ENCODE peak calls at places on chromosomes 16 and 17, in five cellular contexts. H, A, G, Z and Y are unnamed samples.

GRCh38 chr17:36510636-36511035 is 24.0 kb downstream of the MYO19 start:
- DNase-seq in A (no peak), Z (no peak), G (no peak), H (no peak), Y (no peak)

GRCh38 chr16:31286421-31287032 is 26.8 kb downstream of the ITGAM start:
- DNase-seq in H (no peak), G (no peak), Z (no peak), A (no peak), Y (no peak)

GRCh38 chr16:25108054-25108453 is 3.5 kb upstream of the LCMT1 start:
- DNase-seq in H (no peak), Z (no peak), A (no peak), G (no peak), Y (peak; percentile 19)

GRCh38 chr17:7922499-7923289 is 6.6 kb upstream of the RNF227 start:
- DNase-seq in A (peak; percentile 93), G (peak; percentile 81), H (peak; percentile 81), Z (peak; percentile 37), Y (peak; percentile 83)

GRCh38 chr16:30110661-30111060 is 2.7 kb downstream of the GDPD3 start:
- DNase-seq in Z (no peak), G (peak; percentile 21), H (no peak), A (peak; percentile 30), Y (no peak)

GRCh38 chr16:49773534-49774486 is 82.1 kb downstream of the ZNF423 start:
- DNase-seq in H (no peak), G (no peak), Z (no peak), A (no peak), Y (no peak)

GRCh38 chr17:46865100-46865499 is 13.7 kb downstream of the WNT9B start:
- DNase-seq in Z (peak; percentile 6), G (peak; percentile 68), H (no peak), A (peak; percentile 9), Y (no peak)

GRCh38 chr17:81290230-81290629 is 4.9 kb downstream of the SLC38A10 start:
- DNase-seq in G (no peak), H (no peak), Z (no peak), A (no peak), Y (no peak)

GRCh38 chr17:49890077-49890821 is 42.4 kb upstream of the TAC4 start:
- DNase-seq in Z (no peak), A (peak; percentile 33), H (no peak), G (no peak), Y (no peak)

GRCh38 chr16:84641643-84642358 is 6.5 kb upstream of the KLHL36 start:
- DNase-seq in Z (no peak), A (no peak), G (no peak), H (no peak), Y (no peak)

GRCh38 chr17:16477255-16477654 is 14.7 kb downstream of the LRRC75A start:
- DNase-seq in G (peak; percentile 89), Z (peak; percentile 58), H (peak; percentile 48), A (peak; percentile 92), Y (no peak)

GRCh38 chr17:30275911-30276310 is 15.8 kb downstream of the BLMH start:
- DNase-seq in Z (no peak), A (no peak), H (no peak), G (no peak), Y (no peak)

GRCh38 chr17:40178021-40178601 is 841 bp downstream of the RAPGEFL1 start:
- DNase-seq in G (no peak), A (no peak), H (no peak), Z (no peak), Y (no peak)

GRCh38 chr17:41627316-41628072 is 3.1 kb upstream of the KRT17 start:
- DNase-seq in H (no peak), A (no peak), G (no peak), Z (no peak), Y (no peak)

GRCh38 chr17:56112086-56112485 is 41.2 kb upstream of the ANKFN1 start:
- DNase-seq in G (peak; percentile 84), Z (no peak), A (no peak), H (no peak), Y (no peak)

GRCh38 chr17:76497979-76498885 is 3.0 kb downstream of the RHBDF2 start:
- DNase-seq in Z (peak; percentile 76), A (peak; percentile 90), G (peak; percentile 84), H (no peak), Y (no peak)

GRCh38 chr17:32240745-32241144 is 24.9 kb upstream of the RHBDL3 start:
- DNase-seq in H (no peak), Z (no peak), G (peak; percentile 25), A (peak; percentile 38), Y (no peak)

GRCh38 chr17:43976956-43977837 is 23.5 kb upstream of the PYY start:
- DNase-seq in G (no peak), H (no peak), Z (no peak), A (no peak), Y (no peak)

GRCh38 chr17:28071891-28072606 is 29.6 kb downstream of the NLK start:
- DNase-seq in G (peak; percentile 36), H (no peak), A (no peak), Z (no peak), Y (no peak)

GRCh38 chr17:15023589-15023988 is 241.5 kb downstream of the PMP22 start:
- DNase-seq in Z (no peak), A (no peak), G (no peak), H (no peak), Y (no peak)

GRCh38 chr16:2032285-2033056 is 5.8 kb downstream of the NHERF2 start:
- DNase-seq in A (no peak), H (no peak), Z (no peak), G (peak; percentile 56), Y (no peak)

GRCh38 chr16:69397821-69398521 is 12.2 kb upstream of the TERF2 start:
- DNase-seq in G (peak; percentile 78), A (peak; percentile 86), H (peak; percentile 57), Z (no peak), Y (no peak)

GRCh38 chr17:72666519-72666874 is 426.0 kb downstream of the SLC39A11 start:
- DNase-seq in G (peak; percentile 32), A (no peak), Z (no peak), H (no peak), Y (no peak)

GRCh38 chr17:9098242-9098641 is 76.9 kb downstream of the NTN1 start:
- DNase-seq in Z (no peak), G (no peak), H (no peak), A (no peak), Y (no peak)

GRCh38 chr17:17540278-17540906 is 44.2 kb upstream of the RASD1 start:
- DNase-seq in A (no peak), H (no peak), Z (no peak), G (no peak), Y (no peak)

GRCh38 chr17:58329035-58329807 is 626 bp upstream of the TSPOAP1 start:
- DNase-seq in Z (no peak), H (no peak), A (no peak), G (no peak), Y (peak; percentile 69)
- TF ChIP-seq CTCF in Z (peak; percentile 31), H (peak; percentile 18), A (peak; percentile 36), G (peak; percentile 28), Y (peak; percentile 83)

GRCh38 chr16:56356276-56357241 is 68.8 kb downstream of the AMFR start:
- DNase-seq in H (peak; percentile 76), A (peak; percentile 94), Z (peak; percentile 70), G (peak; percentile 84), Y (peak; percentile 34)
- H3K27ac ChIP-seq in H (no peak overlapping the region), A (no peak overlapping the region), Z (peak overlapping the region; percentile 94), G (peak overlapping the region; percentile 77), Y (no peak overlapping the region)

GRCh38 chr16:35131429-35131828 is 1672.0 kb downstream of the TP53TG3F start:
- DNase-seq in H (no peak), Z (no peak), G (no peak), A (no peak), Y (no peak)
- H3K9me3 ChIP-seq in H (no peaks in the 10 kb centered on the region), Z (peaks cover 7% of the 10 kb centered on the region), G (no peaks in the 10 kb centered on the region), A (peaks cover 6% of the 10 kb centered on the region), Y (peaks cover 5% of the 10 kb centered on the region)

DNA sequence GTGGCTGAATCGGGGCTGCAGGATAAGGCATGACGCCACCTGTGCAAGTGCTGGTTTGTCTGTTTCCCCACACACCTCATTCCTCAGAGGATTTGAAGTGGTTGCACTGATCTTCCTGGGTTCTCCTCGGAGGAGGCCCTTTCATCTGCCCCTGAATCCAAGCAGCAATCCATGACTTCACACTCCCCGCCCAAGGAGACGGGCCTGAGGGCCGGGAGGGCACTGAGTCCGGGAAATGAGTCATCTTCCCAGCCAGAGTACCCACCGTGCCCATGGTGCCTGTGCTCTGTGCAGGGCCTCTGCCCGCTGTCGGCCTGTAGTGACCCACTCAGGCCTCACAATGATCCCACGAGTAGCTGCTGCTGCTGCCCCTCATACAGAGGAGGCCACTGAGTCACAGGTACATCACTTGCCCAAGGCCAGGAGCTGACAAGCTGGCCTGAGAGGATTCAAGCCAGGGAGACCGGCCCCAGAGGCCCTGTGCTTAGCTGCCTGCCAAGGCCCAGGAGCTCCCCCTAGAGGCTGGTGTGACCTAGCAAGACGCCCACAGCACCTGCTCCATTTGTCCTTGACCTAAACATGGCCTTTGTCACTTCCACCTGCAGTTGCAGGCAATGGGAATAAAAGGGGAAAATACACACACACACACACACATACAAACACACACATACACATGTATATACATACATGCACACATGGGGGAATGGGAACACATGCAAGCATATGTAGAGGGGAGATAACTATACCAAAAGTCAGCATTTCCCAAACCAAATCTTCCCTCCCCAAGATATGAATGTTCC is 240.0 kb downstream of the C16orf95 start:
- DNase-seq in H (no peak), Z (peak; percentile 18), G (peak; percentile 57), A (peak; percentile 64), Y (no peak)
- TF ChIP-seq CTCF in H (peak; percentile 39), Z (peak; percentile 69), G (peak; percentile 72), A (peak; percentile 72), Y (no peak)

GRCh38 chr16:645852-646678 is 3.1 kb upstream of the WDR90 start:
- DNase-seq in Z (no peak), G (no peak), H (no peak), A (no peak), Y (no peak)
- H3K27ac ChIP-seq in Z (no peak overlapping the region), G (no peak overlapping the region), H (no peak overlapping the region), A (no peak overlapping the region), Y (no peak overlapping the region)

DNA sequence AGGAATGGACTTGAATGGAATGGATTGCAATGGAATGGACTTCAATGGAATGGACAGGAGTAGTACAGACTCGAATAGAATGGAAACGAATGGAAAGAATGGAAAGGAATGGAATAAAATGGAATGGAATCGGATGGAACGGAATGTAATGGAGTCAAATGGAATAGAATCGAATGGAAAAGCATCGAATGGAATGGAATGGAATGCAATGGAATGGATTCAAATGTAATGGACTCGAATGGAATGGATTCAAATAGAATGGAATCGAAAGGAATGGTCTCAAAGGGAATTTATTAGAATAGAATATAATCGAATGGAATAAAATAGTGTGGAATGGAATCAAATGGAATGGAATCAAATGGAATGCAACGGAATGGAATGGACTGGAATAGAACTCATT is 484.9 kb upstream of the WSB1 start:
- DNase-seq in A (no peak), H (no peak), G (peak; percentile 11), Z (peak; percentile 10), Y (no peak)
- H3K9me3 ChIP-seq in A (peaks cover 5% of the 10 kb centered on the region), H (peaks cover 2% of the 10 kb centered on the region), G (no peaks in the 10 kb centered on the region), Z (peaks cover 63% of the 10 kb centered on the region), Y (peaks cover 39% of the 10 kb centered on the region)

DNA sequence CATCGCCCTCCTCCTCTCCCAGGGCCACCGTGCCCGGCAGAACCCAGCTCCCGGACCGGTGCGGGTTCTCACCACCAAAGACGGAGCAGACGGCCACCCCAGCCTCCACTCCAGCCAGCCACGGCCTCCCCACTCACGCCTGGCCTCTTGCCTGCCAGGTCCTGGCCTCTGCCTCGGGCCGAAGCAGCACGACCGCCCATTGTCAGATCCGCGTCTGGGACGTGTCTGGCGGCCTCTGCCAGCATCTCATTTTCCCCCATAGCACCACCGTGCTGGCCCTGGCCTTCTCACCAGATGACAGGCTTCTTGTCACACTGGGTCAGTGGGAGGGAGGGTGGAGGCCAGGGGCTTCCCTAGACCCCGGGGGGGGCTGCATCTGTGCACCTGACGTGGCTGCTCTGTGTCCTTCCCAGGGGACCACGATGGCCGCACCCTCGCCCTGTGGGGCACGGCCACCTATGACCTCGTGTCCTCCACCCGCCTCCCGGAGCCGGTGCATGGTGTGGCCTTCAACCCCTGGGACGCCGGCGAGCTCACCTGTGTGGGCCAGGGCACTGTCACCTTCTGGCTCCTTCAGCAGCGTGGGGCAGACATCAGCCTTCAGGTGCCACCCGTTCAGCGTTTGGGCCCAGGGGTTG is 6.6 kb upstream of the RHOT2 start:
- DNase-seq in Z (no peak), G (no peak), H (no peak), A (no peak), Y (no peak)
- TF ChIP-seq CTCF in Z (peak; percentile 5), G (no peak), H (peak; percentile 17), A (no peak), Y (no peak)